ENCODE peak calls at places on chromosomes 16 and 17, in five cellular contexts. P, Q, J, N and Y are unnamed samples.

GRCh38 chr16:86492267-86492960 is 17.9 kb upstream of the FOXF1 start:
- DNase-seq in P (no peak), N (no peak), Q (no peak), J (no peak), Y (no peak)

GRCh38 chr16:4477966-4478365 is 1.8 kb downstream of the HMOX2 start:
- DNase-seq in J (no peak), N (no peak), P (no peak), Q (no peak), Y (peak)

GRCh38 chr16:929227-929669 is 41.5 kb downstream of the LMF1 start:
- DNase-seq in J (peak), N (no peak), P (no peak), Q (no peak), Y (no peak)

GRCh38 chr17:57612202-57613071 is 132.7 kb downstream of the CCDC182 start:
- DNase-seq in Q (no peak), P (peak), J (peak), N (peak), Y (peak)

GRCh38 chr16:27370318-27370717 is 31.7 kb upstream of the IL21R start:
- DNase-seq in P (no peak), J (no peak), N (no peak), Q (no peak), Y (no peak)

GRCh38 chr16:78955206-78955605 is 645.3 kb downstream of the MAF start:
- DNase-seq in P (no peak), N (no peak), Q (no peak), J (no peak), Y (no peak)

GRCh38 chr16:56889206-56889605 is 24.2 kb downstream of the SLC12A3 start:
- DNase-seq in Q (no peak), P (no peak), J (no peak), N (no peak), Y (no peak)

GRCh38 chr17:82963104-82963950 is 116.1 kb upstream of the METRNL start:
- DNase-seq in P (no peak), Q (peak), J (no peak), N (no peak), Y (no peak)

GRCh38 chr17:901964-902363 is 77.6 kb downstream of the NXN start:
- DNase-seq in J (no peak), P (no peak), Q (no peak), N (no peak), Y (no peak)

GRCh38 chr16:74767749-74768148 is 6.9 kb downstream of the FA2H start:
- DNase-seq in N (no peak), P (no peak), J (no peak), Q (no peak), Y (no peak)

GRCh38 chr17:31052187-31052889 is 42.4 kb upstream of the NF1 start:
- DNase-seq in P (peak), Q (no peak), N (no peak), J (no peak), Y (no peak)

GRCh38 chr17:31050948-31051347 is 43.8 kb upstream of the NF1 start:
- DNase-seq in N (no peak), P (no peak), Q (no peak), J (no peak), Y (no peak)

GRCh38 chr17:31051517-31051916 is 43.3 kb upstream of the NF1 start:
- DNase-seq in P (no peak), N (no peak), J (no peak), Q (no peak), Y (no peak)

GRCh38 chr17:31048142-31048541 is 46.6 kb upstream of the NF1 start:
- DNase-seq in N (no peak), Q (no peak), J (no peak), P (no peak), Y (no peak)

GRCh38 chr17:31048780-31049179 is 46.0 kb upstream of the NF1 start:
- DNase-seq in P (no peak), J (no peak), N (no peak), Q (no peak), Y (no peak)
- TF ChIP-seq SUZ12 in P (no peak), J (no peak), N (no peak), Q (no peak), Y (no peak)

DNA sequence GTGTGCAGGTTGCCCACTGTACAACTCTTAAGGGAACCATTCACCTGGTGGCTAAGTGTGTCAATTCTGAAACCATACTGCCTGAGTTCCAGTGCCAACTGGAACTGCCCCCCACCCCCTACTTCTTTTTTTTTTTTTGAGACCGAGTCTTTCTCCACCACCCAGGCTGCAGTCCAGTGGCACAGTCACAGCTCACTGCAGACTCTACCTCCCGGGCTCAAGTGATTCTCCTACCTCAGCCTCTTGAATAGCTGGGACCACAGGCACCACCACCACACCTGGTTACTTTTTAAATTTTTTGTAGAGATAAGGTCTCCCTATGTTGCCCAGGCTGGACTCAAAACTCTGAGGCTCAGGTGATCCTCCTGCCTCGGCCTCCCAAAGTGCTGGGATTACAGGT is 40.4 kb upstream of the DHX8 start:
- DNase-seq in P (no peak), J (no peak), N (no peak), Q (no peak), Y (no peak)
- TF ChIP-seq SUZ12 in P (no peak), J (no peak), N (no peak), Q (no peak), Y (no peak)

DNA sequence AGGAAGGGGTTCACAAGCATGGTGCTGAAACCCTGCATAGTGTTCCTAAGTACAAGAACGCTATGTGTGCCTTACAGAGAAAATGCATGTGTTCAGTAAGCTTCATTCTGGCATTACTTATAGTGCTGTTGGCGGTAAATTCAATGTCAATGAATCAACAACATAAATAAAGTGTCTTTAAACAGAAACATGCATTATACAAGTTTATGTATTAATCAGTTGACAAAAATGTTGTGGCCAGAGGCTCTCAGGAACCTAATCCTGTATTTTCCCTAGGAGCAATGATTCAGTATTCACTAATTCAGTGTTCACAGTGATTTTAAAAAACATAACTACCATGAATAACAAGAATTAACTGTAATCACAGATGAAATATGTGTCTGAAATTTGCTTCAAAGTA is 47.1 kb upstream of the MYOCD start:
- DNase-seq in N (no peak), Q (no peak), J (no peak), P (no peak), Y (no peak)
- TF ChIP-seq SUZ12 in N (no peak), Q (no peak), J (no peak), P (no peak), Y (no peak)

DNA sequence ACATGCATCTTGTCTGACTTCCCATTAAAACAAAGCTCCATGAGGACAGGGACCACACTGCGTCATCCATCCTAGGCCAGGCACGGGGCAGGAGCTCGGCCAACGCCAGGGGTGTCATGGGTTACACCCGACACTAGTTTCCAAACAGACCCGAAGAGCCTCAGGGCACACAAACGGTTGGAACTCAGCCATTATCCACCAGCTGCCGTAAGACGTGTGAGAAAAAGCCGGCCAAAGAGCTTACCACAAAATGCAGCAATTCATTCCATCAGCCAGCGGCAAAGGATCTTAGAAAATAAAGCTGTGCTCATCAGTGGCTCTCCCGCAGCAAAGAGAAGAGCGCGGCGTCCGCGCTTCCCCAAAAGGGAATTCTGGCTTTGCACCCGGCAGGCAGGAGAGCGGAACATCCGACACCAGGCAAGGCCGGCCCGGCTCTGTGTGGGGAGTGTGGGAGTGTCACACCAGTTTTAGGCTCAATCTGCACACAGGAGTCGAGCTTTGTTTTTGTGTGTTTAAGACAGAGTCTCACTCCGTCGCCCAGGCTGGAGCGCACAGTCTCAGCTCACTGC is 1.7 kb downstream of the SLC38A8 start:
- DNase-seq in J (no peak), P (no peak), Q (no peak), N (no peak), Y (no peak)
- TF ChIP-seq SUZ12 in J (no peak), P (no peak), Q (no peak), N (no peak), Y (no peak)

DNA sequence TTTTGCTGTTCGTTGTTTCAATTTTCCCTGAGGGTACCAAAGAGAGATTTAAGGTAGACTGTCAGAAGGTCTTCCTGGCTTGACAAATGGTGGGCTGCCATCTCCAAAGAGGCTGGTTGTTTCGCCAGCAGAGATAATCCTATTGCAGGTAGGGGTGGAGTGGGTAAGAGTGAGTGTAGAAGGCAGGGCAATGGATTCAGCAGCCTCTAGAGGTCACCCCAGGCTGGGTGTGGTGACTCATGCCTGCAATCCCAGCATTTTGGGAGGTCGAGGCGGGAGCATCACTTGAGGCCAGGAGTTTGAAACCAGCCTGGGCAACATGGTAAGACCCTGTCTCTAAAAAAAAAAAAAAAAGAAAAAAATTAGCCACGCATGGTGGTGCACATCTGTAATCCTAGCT is 34.6 kb downstream of the DCAKD start:
- DNase-seq in N (no peak), P (peak), Q (no peak), J (no peak), Y (no peak)
- TF ChIP-seq SUZ12 in N (no peak), P (no peak), Q (no peak), J (no peak), Y (no peak)